ENCODE peak calls at places on chromosomes 11 and 22, in five cellular contexts. I, Q, C, S and A are unnamed samples.
A peak's percentile ranks its signal among the peaks of the same experiment; 100 is the strongest.

GRCh38 chr11:111879637-111879960 is 258 bp downstream of the CFAP68 start:
- DNase-seq in I (no peak), Q (no peak), C (no peak), S (no peak), A (no peak)

GRCh38 chr11:30960387-30960992 is 374.3 kb upstream of the MPPED2 start:
- DNase-seq in I (peak; percentile 4), Q (peak; percentile 22), C (no peak), S (peak; percentile 32), A (peak; percentile 79)

GRCh38 chr11:95680169-95680929 is 109.2 kb downstream of the FAM76B start:
- DNase-seq in I (no peak), Q (no peak), C (no peak), S (no peak), A (no peak)

GRCh38 chr11:13294771-13295579 is 17.4 kb downstream of the BMAL1 start:
- DNase-seq in I (no peak), Q (no peak), C (no peak), S (no peak), A (peak; percentile 94)

GRCh38 chr22:24859587-24859986 is 53.6 kb downstream of the SGSM1 start:
- DNase-seq in I (no peak), Q (no peak), C (no peak), S (no peak), A (no peak)

GRCh38 chr11:77372736-77373135 is 71.2 kb upstream of the GDPD4 start:
- DNase-seq in I (no peak), Q (no peak), C (no peak), S (no peak), A (no peak)

GRCh38 chr11:118054712-118055640 is 21.9 kb upstream of the TMPRSS4 start:
- DNase-seq in I (no peak), Q (no peak), C (no peak), S (no peak), A (no peak)

GRCh38 chr11:17693531-17693930 is 25.8 kb upstream of the MYOD1 start:
- DNase-seq in I (no peak), Q (no peak), C (no peak), S (no peak), A (no peak)

GRCh38 chr22:50546326-50547230 is 879 bp downstream of the KLHDC7B start:
- DNase-seq in I (no peak), Q (no peak), C (no peak), S (no peak), A (no peak)

GRCh38 chr11:28770806-28771205 is 662.6 kb downstream of the METTL15 start:
- DNase-seq in I (no peak), Q (no peak), C (no peak), S (no peak), A (no peak)

GRCh38 chr11:70522613-70523311 is 124.4 kb downstream of the CTTN start:
- DNase-seq in I (no peak), Q (no peak), C (no peak), S (peak; percentile 70), A (no peak)

GRCh38 chr22:38172489-38173155 is 9.0 kb downstream of the PLA2G6 start:
- DNase-seq in I (no peak), Q (no peak), C (no peak), S (no peak), A (no peak)

GRCh38 chr11:47852053-47852452 is 3.9 kb upstream of the NUP160 start:
- DNase-seq in I (no peak), Q (no peak), C (no peak), S (no peak), A (no peak)

GRCh38 chr11:1472180-1473005 is 14.2 kb downstream of the MOB2 start:
- DNase-seq in I (no peak), Q (no peak), C (no peak), S (no peak), A (no peak)

GRCh38 chr11:76158394-76159302 is 47.7 kb downstream of the WNT11 start:
- DNase-seq in I (no peak), Q (no peak), C (no peak), S (no peak), A (no peak)

GRCh38 chr11:45150301-45150700 is 3.9 kb downstream of the PRDM11 start:
- DNase-seq in I (no peak), Q (no peak), C (no peak), S (no peak), A (no peak)

GRCh38 chr22:46867106-46867505 is 104.7 kb downstream of the TBC1D22A start:
- DNase-seq in I (no peak), Q (no peak), C (no peak), S (no peak), A (no peak)

GRCh38 chr11:43735931-43736330 is 55.4 kb downstream of the HSD17B12 start:
- DNase-seq in I (no peak), Q (no peak), C (no peak), S (no peak), A (no peak)

GRCh38 chr11:88709567-88709966 is 356.2 kb downstream of the GRM5 start:
- DNase-seq in I (no peak), Q (no peak), C (no peak), S (no peak), A (no peak)